ENCODE peak calls at places on chromosome 10, in eight cellular contexts. One of them, this sample, is unnamed.

GRCh38 chr10:131513445-131513844 is 201.9 kb upstream of the TCERG1L start:
- DNase-seq in CD8-positive, alpha-beta T cell: no peak
- DNase-seq in right lobe of liver: no peak
- DNase-seq in adrenal gland: no peak
- DNase-seq in A549: no peak
- DNase-seq in CD4-positive, CD25-positive, alpha-beta regulatory T cell: no peak
- DNase-seq in AG09309: no peak
- DNase-seq in DND-41: no peak
- DNase-seq in this sample: no peak

GRCh38 chr10:20274580-20274979 is 458.3 kb downstream of the PLXDC2 start:
- DNase-seq in CD8-positive, alpha-beta T cell: no peak
- DNase-seq in right lobe of liver: no peak
- DNase-seq in adrenal gland: no peak
- DNase-seq in A549: no peak
- DNase-seq in CD4-positive, CD25-positive, alpha-beta regulatory T cell: no peak
- DNase-seq in AG09309: no peak
- DNase-seq in DND-41: no peak
- DNase-seq in this sample: no peak

GRCh38 chr10:49549640-49550346 is 10.9 kb upstream of the ERCC6 start:
- DNase-seq in CD8-positive, alpha-beta T cell: no peak
- DNase-seq in right lobe of liver: no peak
- DNase-seq in adrenal gland: no peak
- DNase-seq in A549: no peak
- DNase-seq in CD4-positive, CD25-positive, alpha-beta regulatory T cell: no peak
- DNase-seq in AG09309: no peak
- DNase-seq in DND-41: no peak
- DNase-seq in this sample: no peak

GRCh38 chr10:93947055-93947454 is 46.7 kb upstream of the PLCE1 start:
- DNase-seq in CD8-positive, alpha-beta T cell: no peak
- DNase-seq in right lobe of liver: no peak
- DNase-seq in adrenal gland: peak; percentile 24
- DNase-seq in A549: no peak
- DNase-seq in CD4-positive, CD25-positive, alpha-beta regulatory T cell: no peak
- DNase-seq in AG09309: peak; percentile 27
- DNase-seq in DND-41: no peak
- DNase-seq in this sample: no peak

GRCh38 chr10:124088944-124089343 is 4.5 kb downstream of the CHST15 start:
- DNase-seq in CD8-positive, alpha-beta T cell: no peak
- DNase-seq in right lobe of liver: no peak
- DNase-seq in adrenal gland: no peak
- DNase-seq in A549: no peak
- DNase-seq in CD4-positive, CD25-positive, alpha-beta regulatory T cell: no peak
- DNase-seq in AG09309: no peak
- DNase-seq in DND-41: no peak
- DNase-seq in this sample: no peak

GRCh38 chr10:125134483-125134848 is 25.9 kb downstream of the CTBP2 start:
- DNase-seq in CD8-positive, alpha-beta T cell: no peak
- DNase-seq in right lobe of liver: no peak
- DNase-seq in adrenal gland: peak; percentile 54
- DNase-seq in A549: no peak
- DNase-seq in CD4-positive, CD25-positive, alpha-beta regulatory T cell: no peak
- DNase-seq in AG09309: no peak
- DNase-seq in DND-41: no peak
- DNase-seq in this sample: no peak

GRCh38 chr10:123200510-123200909 is 46.3 kb downstream of the BUB3 start:
- DNase-seq in CD8-positive, alpha-beta T cell: no peak
- DNase-seq in right lobe of liver: no peak
- DNase-seq in adrenal gland: no peak
- DNase-seq in A549: no peak
- DNase-seq in CD4-positive, CD25-positive, alpha-beta regulatory T cell: no peak
- DNase-seq in AG09309: no peak
- DNase-seq in DND-41: no peak
- DNase-seq in this sample: no peak

GRCh38 chr10:78755075-78755695 is 313.6 kb upstream of the ZMIZ1 start:
- DNase-seq in CD8-positive, alpha-beta T cell: no peak
- DNase-seq in right lobe of liver: no peak
- DNase-seq in adrenal gland: no peak
- DNase-seq in A549: no peak
- DNase-seq in CD4-positive, CD25-positive, alpha-beta regulatory T cell: no peak
- DNase-seq in AG09309: no peak
- DNase-seq in DND-41: no peak
- DNase-seq in this sample: no peak

GRCh38 chr10:7647062-7647664 is 19.6 kb downstream of the ITIH5 start:
- DNase-seq in CD8-positive, alpha-beta T cell: no peak
- DNase-seq in right lobe of liver: no peak
- DNase-seq in adrenal gland: no peak
- DNase-seq in A549: no peak
- DNase-seq in CD4-positive, CD25-positive, alpha-beta regulatory T cell: no peak
- DNase-seq in AG09309: no peak
- DNase-seq in DND-41: no peak
- DNase-seq in this sample: no peak

GRCh38 chr10:3241128-3242057 is 68.8 kb upstream of the PITRM1 start:
- DNase-seq in CD8-positive, alpha-beta T cell: no peak
- DNase-seq in right lobe of liver: no peak
- DNase-seq in adrenal gland: no peak
- DNase-seq in A549: no peak
- DNase-seq in CD4-positive, CD25-positive, alpha-beta regulatory T cell: no peak
- DNase-seq in AG09309: no peak
- DNase-seq in DND-41: no peak
- DNase-seq in this sample: no peak

GRCh38 chr10:50592961-50593418 is 30.8 kb downstream of the SGMS1 start:
- DNase-seq in CD8-positive, alpha-beta T cell: no peak
- DNase-seq in right lobe of liver: no peak
- DNase-seq in adrenal gland: no peak
- DNase-seq in A549: no peak
- DNase-seq in CD4-positive, CD25-positive, alpha-beta regulatory T cell: no peak
- DNase-seq in AG09309: no peak
- DNase-seq in DND-41: no peak
- DNase-seq in this sample: no peak

GRCh38 chr10:89589091-89589725 is 53.8 kb upstream of the SLC16A12 start:
- DNase-seq in CD8-positive, alpha-beta T cell: no peak
- DNase-seq in right lobe of liver: no peak
- DNase-seq in adrenal gland: no peak
- DNase-seq in A549: no peak
- DNase-seq in CD4-positive, CD25-positive, alpha-beta regulatory T cell: no peak
- DNase-seq in AG09309: no peak
- DNase-seq in DND-41: no peak
- DNase-seq in this sample: no peak

GRCh38 chr10:110507303-110507702 is 9.6 kb downstream of the DUSP5 start:
- DNase-seq in CD8-positive, alpha-beta T cell: no peak
- DNase-seq in right lobe of liver: no peak
- DNase-seq in adrenal gland: no peak
- DNase-seq in A549: no peak
- DNase-seq in CD4-positive, CD25-positive, alpha-beta regulatory T cell: no peak
- DNase-seq in AG09309: no peak
- DNase-seq in DND-41: no peak
- DNase-seq in this sample: no peak

GRCh38 chr10:124740374-124741280 is 3.6 kb downstream of the FAM53B start:
- DNase-seq in CD8-positive, alpha-beta T cell: peak; percentile 52
- DNase-seq in right lobe of liver: peak; percentile 79
- DNase-seq in adrenal gland: peak; percentile 69
- DNase-seq in A549: no peak
- DNase-seq in CD4-positive, CD25-positive, alpha-beta regulatory T cell: no peak
- DNase-seq in AG09309: no peak
- DNase-seq in DND-41: peak; percentile 40
- DNase-seq in this sample: no peak

GRCh38 chr10:91596821-91597396 is 36.0 kb downstream of the PPP1R3C start:
- DNase-seq in CD8-positive, alpha-beta T cell: no peak
- DNase-seq in right lobe of liver: no peak
- DNase-seq in adrenal gland: no peak
- DNase-seq in A549: no peak
- DNase-seq in CD4-positive, CD25-positive, alpha-beta regulatory T cell: no peak
- DNase-seq in AG09309: no peak
- DNase-seq in DND-41: no peak
- DNase-seq in this sample: no peak

DNA sequence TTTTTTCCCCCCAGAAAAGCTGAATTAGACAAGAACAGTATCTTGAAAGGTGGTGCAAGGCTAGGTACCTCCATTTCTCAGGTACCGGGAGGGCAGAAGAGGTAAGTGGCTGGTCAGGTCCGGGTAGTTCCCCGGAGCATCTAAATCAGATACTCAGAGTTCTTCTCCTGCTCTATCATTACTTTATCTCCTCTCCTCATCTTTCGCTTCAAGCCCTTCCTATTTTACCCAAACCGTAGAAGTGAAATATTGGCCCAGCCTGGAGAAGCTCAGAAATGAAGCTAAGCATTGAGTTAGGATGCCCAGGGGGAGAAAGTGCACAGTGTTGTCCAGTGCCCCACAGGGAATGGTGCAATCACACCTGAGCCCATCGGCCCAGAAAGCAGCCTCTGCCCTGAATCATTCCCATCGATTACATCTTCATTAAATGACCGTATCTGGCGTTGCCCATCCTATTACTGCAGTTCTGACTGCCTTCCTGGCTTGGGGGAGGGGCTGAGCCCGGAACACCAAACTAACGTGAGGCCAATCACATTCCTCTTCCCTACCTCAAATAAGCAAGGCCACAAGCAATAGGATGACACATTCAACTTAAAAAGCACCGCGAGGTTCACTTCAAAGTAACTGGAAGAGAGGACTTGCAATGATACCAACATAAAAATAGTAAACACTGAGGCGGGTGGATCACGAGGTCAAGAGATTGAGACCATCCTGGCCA is 116.5 kb downstream of the PRPF18 start:
- DNase-seq in CD8-positive, alpha-beta T cell: no peak
- DNase-seq in right lobe of liver: no peak
- DNase-seq in adrenal gland: no peak
- DNase-seq in A549: no peak
- DNase-seq in CD4-positive, CD25-positive, alpha-beta regulatory T cell: no peak
- DNase-seq in AG09309: no peak
- DNase-seq in DND-41: no peak
- DNase-seq in this sample: no peak
- H3K4me3 ChIP-seq in CD8-positive, alpha-beta T cell: no peak overlapping the region
- H3K4me3 ChIP-seq in right lobe of liver: no peak overlapping the region
- H3K4me3 ChIP-seq in adrenal gland: no peak overlapping the region
- H3K4me3 ChIP-seq in A549: no peak overlapping the region
- H3K4me3 ChIP-seq in CD4-positive, CD25-positive, alpha-beta regulatory T cell: no peak overlapping the region
- H3K4me3 ChIP-seq in AG09309: no peak overlapping the region
- H3K4me3 ChIP-seq in DND-41: no peak overlapping the region
- H3K4me3 ChIP-seq in this sample: no peak overlapping the region

DNA sequence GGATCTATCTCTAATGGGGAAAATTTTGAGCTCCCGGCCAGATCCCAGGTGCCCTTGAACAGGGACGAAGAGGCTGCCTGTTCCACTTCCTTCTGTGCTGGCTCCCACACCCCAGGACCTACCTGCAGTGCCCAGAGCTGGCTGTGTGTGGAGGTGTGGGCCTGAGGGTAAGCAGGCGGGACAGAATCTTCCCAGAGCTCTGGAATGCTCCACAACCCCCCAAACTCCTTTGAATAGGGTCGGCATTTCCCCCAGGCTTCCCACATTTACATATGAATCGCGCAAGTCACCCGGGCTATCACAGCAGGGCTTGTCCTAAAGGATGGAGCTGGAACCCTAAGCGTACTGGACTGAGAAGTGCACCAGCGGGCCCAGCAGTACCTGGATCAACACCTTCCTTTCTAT is 95.9 kb downstream of the DNMBP start:
- DNase-seq in CD8-positive, alpha-beta T cell: no peak
- DNase-seq in right lobe of liver: no peak
- DNase-seq in adrenal gland: no peak
- DNase-seq in A549: no peak
- DNase-seq in CD4-positive, CD25-positive, alpha-beta regulatory T cell: no peak
- DNase-seq in AG09309: no peak
- DNase-seq in DND-41: no peak
- DNase-seq in this sample: no peak
- H3K4me3 ChIP-seq in CD8-positive, alpha-beta T cell: no peak overlapping the region
- H3K4me3 ChIP-seq in right lobe of liver: no peak overlapping the region
- H3K4me3 ChIP-seq in adrenal gland: no peak overlapping the region
- H3K4me3 ChIP-seq in A549: no peak overlapping the region
- H3K4me3 ChIP-seq in CD4-positive, CD25-positive, alpha-beta regulatory T cell: no peak overlapping the region
- H3K4me3 ChIP-seq in AG09309: no peak overlapping the region
- H3K4me3 ChIP-seq in DND-41: no peak overlapping the region
- H3K4me3 ChIP-seq in this sample: no peak overlapping the region

GRCh38 chr10:58667658-58668310 is 155.1 kb downstream of the BICC1 start:
- DNase-seq in CD8-positive, alpha-beta T cell: no peak
- DNase-seq in right lobe of liver: no peak
- DNase-seq in adrenal gland: no peak
- DNase-seq in A549: no peak
- DNase-seq in CD4-positive, CD25-positive, alpha-beta regulatory T cell: no peak
- DNase-seq in AG09309: no peak
- DNase-seq in DND-41: no peak
- DNase-seq in this sample: no peak

GRCh38 chr10:58662314-58662713 is 149.6 kb downstream of the BICC1 start:
- DNase-seq in CD8-positive, alpha-beta T cell: no peak
- DNase-seq in right lobe of liver: no peak
- DNase-seq in adrenal gland: no peak
- DNase-seq in A549: peak; percentile 57
- DNase-seq in CD4-positive, CD25-positive, alpha-beta regulatory T cell: no peak
- DNase-seq in AG09309: peak; percentile 82
- DNase-seq in DND-41: no peak
- DNase-seq in this sample: no peak

GRCh38 chr10:58661902-58662301 is 149.2 kb downstream of the BICC1 start:
- DNase-seq in CD8-positive, alpha-beta T cell: no peak
- DNase-seq in right lobe of liver: no peak
- DNase-seq in adrenal gland: no peak
- DNase-seq in A549: no peak
- DNase-seq in CD4-positive, CD25-positive, alpha-beta regulatory T cell: no peak
- DNase-seq in AG09309: no peak
- DNase-seq in DND-41: no peak
- DNase-seq in this sample: no peak

GRCh38 chr10:58666024-58666423 is 153.4 kb downstream of the BICC1 start:
- DNase-seq in CD8-positive, alpha-beta T cell: no peak
- DNase-seq in right lobe of liver: no peak
- DNase-seq in adrenal gland: no peak
- DNase-seq in A549: no peak
- DNase-seq in CD4-positive, CD25-positive, alpha-beta regulatory T cell: peak; percentile 1
- DNase-seq in AG09309: no peak
- DNase-seq in DND-41: no peak
- DNase-seq in this sample: no peak

GRCh38 chr10:58665361-58665760 is 152.7 kb downstream of the BICC1 start:
- DNase-seq in CD8-positive, alpha-beta T cell: no peak
- DNase-seq in right lobe of liver: no peak
- DNase-seq in adrenal gland: no peak
- DNase-seq in A549: no peak
- DNase-seq in CD4-positive, CD25-positive, alpha-beta regulatory T cell: no peak
- DNase-seq in AG09309: no peak
- DNase-seq in DND-41: no peak
- DNase-seq in this sample: no peak
- H3K4me3 ChIP-seq in CD8-positive, alpha-beta T cell: no peak overlapping the region
- H3K4me3 ChIP-seq in right lobe of liver: no peak overlapping the region
- H3K4me3 ChIP-seq in adrenal gland: peak overlapping the region; percentile 23
- H3K4me3 ChIP-seq in A549: no peak overlapping the region
- H3K4me3 ChIP-seq in CD4-positive, CD25-positive, alpha-beta regulatory T cell: no peak overlapping the region
- H3K4me3 ChIP-seq in AG09309: no peak overlapping the region
- H3K4me3 ChIP-seq in DND-41: no peak overlapping the region
- H3K4me3 ChIP-seq in this sample: no peak overlapping the region

DNA sequence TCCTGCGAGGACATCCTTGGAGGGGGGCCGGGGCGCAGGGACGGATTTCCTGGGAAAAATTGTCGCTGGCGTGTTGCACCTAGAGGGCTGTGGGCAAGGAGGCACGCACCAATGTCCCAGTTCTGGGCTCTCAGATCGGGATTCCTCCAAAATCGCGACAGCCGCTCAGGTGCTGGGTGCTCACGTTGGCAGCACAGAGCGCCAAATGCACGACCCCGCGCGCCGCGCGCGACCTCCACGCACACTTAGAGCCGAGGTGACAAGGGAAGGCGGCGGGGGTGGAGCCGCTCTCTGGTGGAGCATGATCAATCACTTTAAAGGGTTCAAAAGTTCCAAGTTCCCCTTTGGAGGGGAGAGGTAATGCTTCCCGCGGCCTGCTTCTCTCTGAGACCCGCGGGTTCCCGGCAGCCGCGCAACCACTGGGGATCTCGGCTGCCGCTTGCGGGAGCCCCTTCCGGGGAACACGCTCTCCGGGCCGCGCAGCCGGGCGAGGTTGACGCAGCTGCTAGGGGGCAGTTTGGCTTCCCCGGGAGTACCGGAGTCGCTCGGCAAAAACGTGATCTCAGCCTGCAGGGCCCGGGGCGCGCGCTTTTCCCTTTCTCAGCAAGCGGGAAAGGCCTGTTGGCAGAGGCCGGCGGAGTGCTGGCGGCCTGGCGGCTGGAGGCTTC is 25.4 kb downstream of the SKIDA1 start:
- DNase-seq in CD8-positive, alpha-beta T cell: no peak
- DNase-seq in right lobe of liver: peak; percentile 68
- DNase-seq in adrenal gland: no peak
- DNase-seq in A549: no peak
- DNase-seq in CD4-positive, CD25-positive, alpha-beta regulatory T cell: no peak
- DNase-seq in AG09309: no peak
- DNase-seq in DND-41: no peak
- DNase-seq in this sample: no peak
- H3K4me3 ChIP-seq in CD8-positive, alpha-beta T cell: no peak overlapping the region
- H3K4me3 ChIP-seq in right lobe of liver: peak overlapping the region; percentile 41
- H3K4me3 ChIP-seq in adrenal gland: no peak overlapping the region
- H3K4me3 ChIP-seq in A549: no peak overlapping the region
- H3K4me3 ChIP-seq in CD4-positive, CD25-positive, alpha-beta regulatory T cell: no peak overlapping the region
- H3K4me3 ChIP-seq in AG09309: no peak overlapping the region
- H3K4me3 ChIP-seq in DND-41: no peak overlapping the region
- H3K4me3 ChIP-seq in this sample: no peak overlapping the region